ENCODE peak calls at places on chromosomes 5 and 9, in six cellular contexts. W is activated CD8-positive, alpha-beta memory T cell treated with anti-CD3 and anti-CD28 coated beads for 48 hours; V is fibroblast of the aortic adventitia; O is AG10803; K is GM12892; N is NCI-H524. X is an unnamed sample.

GRCh38 chr5:38078161-38078560 is 180.2 kb upstream of the EGFLAM start:
- DNase-seq in W (no peak), V (no peak), O (peak; percentile 16), K (no peak), N (no peak), X (peak; percentile 37)

GRCh38 chr5:68562308-68562707 is 346.8 kb downstream of the PIK3R1 start:
- DNase-seq in W (no peak), V (peak; percentile 93), O (no peak), K (no peak), N (no peak), X (peak; percentile 60)

GRCh38 chr5:42676362-42676761 is 80.3 kb upstream of the CCDC152 start:
- DNase-seq in W (no peak), V (no peak), O (no peak), K (no peak), N (no peak), X (no peak)

GRCh38 chr9:127955294-127956015 is 17.8 kb upstream of the DPM2 start:
- DNase-seq in W (no peak), V (no peak), O (no peak), K (peak; percentile 84), N (peak; percentile 81), X (peak; percentile 42)

GRCh38 chr5:90740244-90740799 is 181.7 kb downstream of the ADGRV1 start:
- DNase-seq in W (no peak), V (no peak), O (no peak), K (no peak), N (no peak), X (no peak)

GRCh38 chr9:123739387-123739786 is 190.5 kb downstream of the DENND1A start:
- DNase-seq in W (no peak), V (no peak), O (no peak), K (no peak), N (no peak), X (no peak)

GRCh38 chr9:94017939-94018531 is 62.9 kb upstream of the BARX1 start:
- DNase-seq in W (no peak), V (peak; percentile 82), O (peak; percentile 40), K (no peak), N (no peak), X (peak; percentile 33)

GRCh38 chr9:289121-289520 is 74.5 kb downstream of the DOCK8 start:
- DNase-seq in W (no peak), V (no peak), O (no peak), K (no peak), N (no peak), X (no peak)

GRCh38 chr9:124707667-124708066 is 63.4 kb downstream of the NR6A1 start:
- DNase-seq in W (no peak), V (no peak), O (no peak), K (no peak), N (no peak), X (no peak)

GRCh38 chr5:1034421-1034905 is 25.9 kb downstream of the NKD2 start:
- DNase-seq in W (no peak), V (no peak), O (no peak), K (peak; percentile 5), N (no peak), X (no peak)

GRCh38 chr5:66498791-66499207 is 97.4 kb upstream of the MAST4 start:
- DNase-seq in W (no peak), V (peak; percentile 54), O (peak; percentile 1), K (no peak), N (peak; percentile 74), X (peak; percentile 14)

GRCh38 chr9:126704157-126704941 is 90.6 kb downstream of the LMX1B start:
- DNase-seq in W (no peak), V (peak; percentile 43), O (peak; percentile 16), K (peak; percentile 9), N (no peak), X (peak; percentile 54)

GRCh38 chr5:81391-82021 is 10.5 kb upstream of the PLEKHG4B start:
- DNase-seq in W (no peak), V (no peak), O (no peak), K (no peak), N (peak; percentile 80), X (no peak)

GRCh38 chr5:13957032-13957645 is 12.7 kb upstream of the DNAH5 start:
- DNase-seq in W (no peak), V (peak; percentile 69), O (peak; percentile 63), K (no peak), N (peak; percentile 88), X (peak; percentile 62)

GRCh38 chr5:146447734-146448380 is 724 bp downstream of the TCERG1 start:
- DNase-seq in W (no peak), V (peak; percentile 33), O (peak; percentile 43), K (no peak), N (peak; percentile 9), X (peak; percentile 61)

GRCh38 chr5:159833088-159833487 is 83.2 kb upstream of the ADRA1B start:
- DNase-seq in W (no peak), V (no peak), O (no peak), K (no peak), N (no peak), X (no peak)

GRCh38 chr9:100186356-100186755 is 87.3 kb downstream of the INVS start:
- DNase-seq in W (no peak), V (no peak), O (peak; percentile 8), K (no peak), N (no peak), X (peak; percentile 34)

GRCh38 chr5:42951169-42951846 is 88.8 kb downstream of the ANXA2R start:
- DNase-seq in W (peak; percentile 51), V (peak; percentile 42), O (peak; percentile 50), K (peak; percentile 27), N (peak; percentile 71), X (peak; percentile 48)

GRCh38 chr9:1044643-1045042 is 5.5 kb upstream of the DMRT2 start:
- DNase-seq in W (no peak), V (no peak), O (peak; percentile 25), K (no peak), N (no peak), X (no peak)

GRCh38 chr5:17381926-17382325 is 116.1 kb upstream of the TAF11L2 start:
- DNase-seq in W (no peak), V (no peak), O (no peak), K (no peak), N (no peak), X (no peak)

GRCh38 chr5:62460578-62460983 is 48.0 kb downstream of the IPO11 start:
- DNase-seq in W (no peak), V (peak; percentile 76), O (peak; percentile 59), K (no peak), N (peak; percentile 62), X (peak; percentile 62)

GRCh38 chr9:35974800-35975199 is 16.8 kb upstream of the OR2S2 start:
- DNase-seq in W (no peak), V (no peak), O (no peak), K (no peak), N (no peak), X (no peak)

GRCh38 chr9:84276741-84277140 is 63.8 kb downstream of the SLC28A3 start:
- DNase-seq in W (no peak), V (no peak), O (no peak), K (no peak), N (no peak), X (no peak)

GRCh38 chr5:141777130-141777529 is 95.1 kb upstream of the ARAP3 start:
- DNase-seq in W (no peak), V (no peak), O (no peak), K (no peak), N (no peak), X (no peak)

GRCh38 chr5:133944263-133945230 is 23.9 kb downstream of the C5orf15 start:
- DNase-seq in W (no peak), V (peak; percentile 54), O (peak; percentile 17), K (no peak), N (peak; percentile 87), X (peak; percentile 63)

GRCh38 chr9:86135374-86135773 is 36.0 kb upstream of the GOLM1 start:
- DNase-seq in W (no peak), V (no peak), O (no peak), K (no peak), N (peak; percentile 3), X (no peak)

GRCh38 chr9:123191260-123191659 is 77.1 kb downstream of the STRBP start:
- DNase-seq in W (no peak), V (no peak), O (no peak), K (no peak), N (no peak), X (no peak)

GRCh38 chr9:133762488-133763271 is 24.5 kb upstream of the SARDH start:
- DNase-seq in W (no peak), V (no peak), O (no peak), K (no peak), N (no peak), X (no peak)

GRCh38 chr5:5980601-5981000 is 397.7 kb downstream of the MED10 start:
- DNase-seq in W (no peak), V (no peak), O (no peak), K (no peak), N (no peak), X (no peak)

GRCh38 chr5:113806823-113807222 is 293.3 kb downstream of the YTHDC2 start:
- DNase-seq in W (no peak), V (peak; percentile 1), O (peak; percentile 52), K (no peak), N (peak; percentile 87), X (peak; percentile 58)

GRCh38 chr5:55498466-55498865 is 36.3 kb downstream of the PLPP1 start:
- DNase-seq in W (no peak), V (no peak), O (no peak), K (no peak), N (no peak), X (no peak)

GRCh38 chr9:114304416-114305188 is 18.3 kb upstream of the ORM1 start:
- DNase-seq in W (no peak), V (no peak), O (no peak), K (no peak), N (no peak), X (no peak)

X was measured in EH.